ENCODE peak calls at places on chromosomes 16 and 17, in ten cellular contexts. I, V, M, Y, U, K, F, H, L and E are unnamed samples.

GRCh38 chr17:45775576-45776011 is 8.5 kb upstream of the CRHR1 start:
- DNase-seq in F (peak), Y (no peak), U (peak), H (no peak), L (peak), M (peak), K (peak), I (no peak), V (no peak), E (no peak)

GRCh38 chr16:30660424-30661251 is 2.4 kb downstream of the FBRS start:
- DNase-seq in H (no peak), K (peak), Y (no peak), L (no peak), M (no peak), V (no peak), U (no peak), I (peak), F (no peak), E (peak)

GRCh38 chr17:46976626-46977270 is 2.3 kb downstream of the RPRML start:
- DNase-seq in H (no peak), F (no peak), Y (no peak), K (no peak), U (no peak), M (no peak), L (no peak), V (no peak), I (no peak), E (no peak)

GRCh38 chr16:56295739-56296527 is 104.6 kb downstream of the GNAO1 start:
- DNase-seq in F (no peak), V (no peak), Y (no peak), K (no peak), I (no peak), U (no peak), L (no peak), H (no peak), M (no peak), E (no peak)

GRCh38 chr17:63688396-63689020 is 11.4 kb downstream of the LIMD2 start:
- DNase-seq in H (no peak), I (no peak), L (no peak), Y (no peak), M (no peak), U (no peak), V (no peak), K (no peak), F (no peak), E (peak)

GRCh38 chr16:89696598-89697128 is 4.8 kb downstream of the SPATA2L start:
- DNase-seq in L (no peak), K (peak), V (peak), M (no peak), H (no peak), U (no peak), F (no peak), I (peak), Y (no peak), E (peak)

GRCh38 chr16:49776085-49776501 is 79.8 kb downstream of the ZNF423 start:
- DNase-seq in K (no peak), F (peak), I (no peak), L (no peak), Y (no peak), U (peak), M (no peak), V (no peak), H (no peak), E (no peak)

GRCh38 chr16:49890876-49891275 is 35.0 kb upstream of the ZNF423 start:
- DNase-seq in Y (no peak), M (no peak), K (peak), U (no peak), V (no peak), I (peak), F (no peak), L (peak), H (no peak), E (peak)

GRCh38 chr17:78034429-78035091 is 76.1 kb downstream of the TNRC6C start:
- DNase-seq in M (no peak), K (no peak), Y (peak), H (no peak), I (no peak), L (no peak), F (no peak), V (no peak), U (no peak), E (no peak)

GRCh38 chr17:78342438-78343098 is 17.3 kb downstream of the SOCS3 start:
- DNase-seq in U (peak), F (peak), H (peak), M (no peak), V (peak), K (peak), L (no peak), I (no peak), Y (peak), E (no peak)

GRCh38 chr16:64872101-64872500 is 249.8 kb downstream of the CDH11 start:
- DNase-seq in V (no peak), L (no peak), I (no peak), Y (no peak), M (no peak), U (no peak), H (no peak), F (no peak), K (no peak), E (no peak)

GRCh38 chr16:19912445-19913305 is 28.0 kb upstream of the GPRC5B start:
- DNase-seq in H (no peak), L (no peak), F (no peak), I (no peak), Y (peak), U (no peak), M (no peak), V (no peak), K (no peak), E (no peak)

GRCh38 chr16:21166561-21166961 is 8.1 kb downstream of the LDAF1 start:
- DNase-seq in K (no peak), U (no peak), I (no peak), H (no peak), V (no peak), M (no peak), F (no peak), Y (no peak), L (no peak), E (no peak)

GRCh38 chr16:838741-839140 is 38.2 kb upstream of the GNG13 start:
- DNase-seq in V (no peak), Y (no peak), H (no peak), U (no peak), F (no peak), L (no peak), I (no peak), M (no peak), K (no peak), E (no peak)

GRCh38 chr16:47728229-47728628 is 267.1 kb downstream of the PHKB start:
- DNase-seq in U (no peak), V (no peak), H (no peak), Y (no peak), K (no peak), I (peak), F (no peak), L (no peak), M (no peak), E (peak)

GRCh38 chr17:75850928-75851692 is 4.0 kb downstream of the WBP2 start:
- DNase-seq in I (no peak), F (peak), M (no peak), U (no peak), Y (no peak), H (no peak), V (no peak), K (no peak), L (no peak), E (no peak)

GRCh38 chr16:9309844-9310243 is 218.4 kb downstream of the HAPSTR1 start:
- DNase-seq in I (no peak), V (no peak), K (no peak), F (no peak), H (no peak), U (no peak), L (no peak), M (no peak), Y (no peak), E (no peak)

GRCh38 chr17:68909066-68909465 is 46.1 kb downstream of the ABCA8 start:
- DNase-seq in U (no peak), V (no peak), Y (peak), K (no peak), M (no peak), H (peak), L (peak), I (peak), F (peak), E (peak)

GRCh38 chr16:14523632-14524031 is 106.4 kb downstream of the PARN start:
- DNase-seq in F (no peak), I (no peak), K (no peak), U (no peak), V (no peak), M (no peak), L (no peak), H (no peak), Y (no peak), E (no peak)

GRCh38 chr17:70127221-70127873 is 42.0 kb upstream of the KCNJ2 start:
- DNase-seq in M (no peak), K (no peak), Y (no peak), V (no peak), F (no peak), L (no peak), U (no peak), I (no peak), H (no peak), E (no peak)

GRCh38 chr16:82358161-82358560 is 188.1 kb upstream of the MPHOSPH6 start:
- DNase-seq in K (no peak), Y (no peak), H (no peak), L (no peak), U (no peak), V (no peak), M (no peak), I (no peak), F (no peak), E (no peak)

GRCh38 chr16:22400899-22401298 is 26.5 kb upstream of the CDR2 start:
- DNase-seq in V (peak), U (no peak), M (no peak), H (no peak), Y (no peak), F (no peak), I (no peak), L (no peak), K (no peak), E (no peak)

GRCh38 chr17:5418858-5419355 is 555 bp downstream of the NUP88 start:
- DNase-seq in H (peak), M (peak), L (peak), U (no peak), F (no peak), Y (peak), I (peak), V (peak), K (no peak), E (peak)

GRCh38 chr16:50637716-50638602 is 43.2 kb downstream of the SNX20 start:
- DNase-seq in V (no peak), L (no peak), U (no peak), I (no peak), F (no peak), K (no peak), H (no peak), M (no peak), Y (no peak), E (no peak)

GRCh38 chr17:26731005-26731921 is 562.7 kb upstream of the WSB1 start:
- DNase-seq in F (no peak), K (no peak), V (no peak), M (no peak), U (no peak), H (no peak), L (no peak), I (no peak), Y (no peak), E (no peak)

GRCh38 chr17:49571764-49572163 is 3.9 kb upstream of the NXPH3 start:
- DNase-seq in H (no peak), I (no peak), V (no peak), U (no peak), Y (no peak), L (no peak), F (no peak), M (no peak), K (no peak), E (no peak)

GRCh38 chr16:24255446-24256352 is at the start of gene CACNG3:
- DNase-seq in M (no peak), K (peak), I (peak), L (peak), Y (no peak), H (no peak), F (peak), V (peak), U (peak), E (peak)

GRCh38 chr16:13435873-13436474 is 484.0 kb upstream of the ERCC4 start:
- DNase-seq in I (peak), L (no peak), F (no peak), M (no peak), V (no peak), U (no peak), K (no peak), H (no peak), Y (no peak), E (peak)

GRCh38 chr16:28873543-28874201 is 4.6 kb upstream of the ATP2A1 start:
- DNase-seq in I (peak), L (no peak), U (no peak), Y (no peak), K (peak), F (no peak), V (no peak), H (no peak), M (no peak), E (peak)

GRCh38 chr16:56938664-56939513 is 6.9 kb downstream of the HERPUD1 start:
- DNase-seq in V (no peak), U (no peak), M (no peak), K (no peak), I (no peak), F (no peak), H (no peak), Y (no peak), L (no peak), E (peak)

GRCh38 chr16:50281391-50282009 is 15.1 kb downstream of the ADCY7 start:
- DNase-seq in V (peak), Y (no peak), L (no peak), H (no peak), M (no peak), F (peak), K (peak), U (peak), I (peak), E (no peak)

GRCh38 chr16:324451-325334 is 27.8 kb downstream of the AXIN1 start:
- DNase-seq in F (no peak), H (no peak), L (no peak), I (peak), K (peak), V (no peak), M (no peak), Y (no peak), U (no peak), E (peak)

GRCh38 chr17:74260525-74260850 is 13.5 kb upstream of the DNAI2 start:
- DNase-seq in H (no peak), F (no peak), V (no peak), M (no peak), L (no peak), K (no peak), I (no peak), U (no peak), Y (no peak), E (no peak)

GRCh38 chr17:80843741-80844156 is 147.9 kb upstream of the CHMP6 start:
- DNase-seq in M (no peak), H (peak), V (no peak), I (no peak), Y (no peak), U (no peak), L (no peak), F (no peak), K (no peak), E (no peak)

GRCh38 chr17:2101448-2102257 is 46.8 kb downstream of the HIC1 start:
- DNase-seq in V (peak), I (no peak), Y (no peak), H (no peak), K (peak), L (peak), M (peak), U (no peak), F (peak), E (no peak)

GRCh38 chr17:50596191-50597037 is 35.9 kb downstream of the CACNA1G start:
- DNase-seq in Y (no peak), U (no peak), V (no peak), I (no peak), L (no peak), F (no peak), H (no peak), K (peak), M (no peak), E (no peak)

GRCh38 chr17:76667786-76668453 is 24.4 kb upstream of the ST6GALNAC1 start:
- DNase-seq in V (no peak), F (no peak), U (no peak), I (no peak), L (no peak), Y (no peak), K (no peak), M (no peak), H (no peak), E (no peak)

DNA sequence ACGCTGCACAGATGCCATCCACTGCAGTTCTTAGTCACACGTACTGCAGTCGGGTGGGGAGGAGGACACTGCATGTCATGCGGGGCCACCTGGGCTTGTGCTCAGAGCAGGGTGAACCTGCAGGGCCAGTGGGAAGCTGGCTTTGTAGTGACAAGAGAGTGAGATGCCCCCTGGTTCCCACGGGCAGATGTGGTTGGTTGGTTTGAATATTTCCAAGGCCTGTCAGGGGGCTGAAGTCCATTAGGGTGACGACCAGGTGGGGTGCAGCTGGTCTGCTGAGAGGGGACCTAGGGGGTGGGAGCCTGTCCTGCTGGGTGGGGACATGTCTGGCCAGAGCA is 14.3 kb downstream of the ZNF213 start:
- DNase-seq in K (no peak), F (no peak), H (no peak), V (no peak), Y (no peak), I (no peak), L (no peak), M (no peak), U (no peak), E (no peak)
- H3K4me3 ChIP-seq in K (no peak), F (no peak), H (peak), V (peak), Y (no peak), I (peak), L (no peak), M (peak), U (peak), E (peak)

GRCh38 chr17:81863833-81864768 is 3.8 kb upstream of the P4HB start:
- DNase-seq in H (no peak), K (no peak), L (no peak), V (no peak), I (peak), Y (no peak), F (no peak), U (no peak), M (no peak), E (no peak)
- TF ChIP-seq CTCF in H (no peak), K (no peak), L (no peak), V (no peak), I (peak), Y (no peak), F (no peak), U (no peak), M (no peak), E (no peak)

GRCh38 chr17:28306954-28307401 is 12.0 kb upstream of the TMEM97 start:
- DNase-seq in M (no peak), Y (no peak), I (no peak), L (no peak), K (no peak), V (no peak), U (no peak), H (no peak), F (no peak), E (no peak)
- H3K4me3 ChIP-seq in M (no peak), Y (no peak), I (no peak), L (no peak), K (no peak), V (no peak), U (no peak), H (no peak), F (no peak), E (no peak)

DNA sequence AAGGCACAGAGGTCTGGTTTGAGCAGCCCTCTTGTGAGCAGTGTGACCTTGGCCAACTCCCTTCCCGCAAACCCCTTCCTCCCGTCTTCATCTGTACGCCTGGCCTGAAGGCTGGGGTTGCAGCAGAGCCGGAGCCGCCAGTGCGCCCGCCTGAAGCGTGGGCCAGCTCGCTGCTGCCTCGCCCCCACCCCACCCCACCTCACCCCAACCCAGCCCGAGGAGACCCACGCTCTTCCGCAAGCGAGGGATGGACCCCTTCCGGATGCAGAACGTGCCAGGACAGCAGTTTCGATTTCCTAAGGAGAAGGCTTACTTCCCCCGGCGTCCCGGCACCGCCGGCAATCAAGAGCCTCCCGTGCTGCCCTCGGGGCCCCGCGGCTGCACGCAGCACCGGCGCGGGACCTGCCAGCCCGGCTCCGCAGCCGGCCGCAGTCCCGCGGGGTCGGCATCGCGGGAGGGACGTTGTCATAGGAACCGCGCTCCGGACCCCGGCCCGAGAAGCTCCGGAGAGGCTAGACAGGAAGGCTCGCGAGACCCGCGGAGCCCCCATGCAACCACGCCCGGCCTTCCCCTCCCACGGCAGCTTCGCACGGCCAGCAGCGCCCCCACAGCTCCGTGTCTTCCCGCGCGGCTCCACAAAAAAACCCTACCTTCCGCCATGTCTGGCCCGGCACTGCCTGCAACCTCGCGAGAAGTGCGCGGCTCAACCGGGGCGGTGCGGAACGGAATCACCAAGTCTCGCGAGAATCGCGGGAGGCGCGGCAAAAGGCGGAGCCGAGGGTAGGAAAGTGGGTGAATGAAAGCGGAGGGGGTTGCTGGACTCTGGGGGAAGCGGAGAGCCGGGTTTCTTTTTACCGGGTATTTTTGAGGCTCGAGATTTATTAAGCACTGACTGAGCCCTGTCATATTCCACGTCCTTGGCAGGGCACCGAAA is at the start of gene ANKFY1:
- DNase-seq in U (peak), L (peak), K (peak), V (peak), M (peak), H (peak), Y (peak), I (peak), F (peak), E (peak)
- TF ChIP-seq CTCF in U (peak), L (no peak), K (no peak), V (peak), M (no peak), H (no peak), Y (peak), I (peak), F (peak), E (no peak)